ENCODE peak calls at places on chromosome 12, in five cellular contexts. C, T, A, N and G are unnamed samples.
A peak's percentile ranks its signal among the peaks of the same experiment; 100 is the strongest.

GRCh38 chr12:106984588-106985137 is 2.3 kb downstream of the MTERF2 start:
- DNase-seq in C (no peak), T (no peak), A (no peak), N (no peak), G (no peak)

GRCh38 chr12:52278931-52279682 is 4.7 kb downstream of the KRT86 start:
- DNase-seq in T (peak; percentile 80), A (peak; percentile 87), C (peak; percentile 74), N (no peak), G (peak; percentile 84)

GRCh38 chr12:58765653-58766554 is 154.4 kb downstream of the LRIG3 start:
- DNase-seq in A (no peak), T (no peak), C (no peak), N (no peak), G (no peak)

GRCh38 chr12:12327802-12328201 is 22.2 kb downstream of the MANSC1 start:
- DNase-seq in C (no peak), T (no peak), N (no peak), A (peak; percentile 55), G (no peak)

GRCh38 chr12:103373088-103373523 is 122.7 kb downstream of the C12orf42 start:
- DNase-seq in T (no peak), A (no peak), N (no peak), C (no peak), G (no peak)

GRCh38 chr12:49358548-49359141 is 8.6 kb upstream of the SPATS2 start:
- DNase-seq in T (no peak), C (no peak), N (no peak), A (peak; percentile 80), G (no peak)

GRCh38 chr12:131091976-131092691 is 138.4 kb downstream of the ADGRD1 start:
- DNase-seq in A (no peak), C (no peak), N (no peak), T (peak; percentile 37), G (no peak)

GRCh38 chr12:105083551-105084105 is 630 bp downstream of the ALDH1L2 start:
- DNase-seq in C (peak; percentile 68), T (no peak), N (no peak), A (peak; percentile 36), G (peak; percentile 47)

GRCh38 chr12:68772714-68773113 is 26.7 kb downstream of the SLC35E3 start:
- DNase-seq in N (no peak), C (no peak), T (no peak), A (no peak), G (no peak)

GRCh38 chr12:18224745-18225144 is 36.6 kb upstream of the PIK3C2G start:
- DNase-seq in C (no peak), T (no peak), N (no peak), A (peak; percentile 7), G (no peak)

GRCh38 chr12:93126069-93126474 is 197.0 kb upstream of the EEA1 start:
- DNase-seq in C (no peak), A (no peak), T (no peak), N (no peak), G (no peak)

GRCh38 chr12:124909831-124910560 is 4.5 kb downstream of the UBC start:
- DNase-seq in C (no peak), A (no peak), T (no peak), N (no peak), G (no peak)

GRCh38 chr12:40622246-40622838 is 69.9 kb upstream of the CNTN1 start:
- DNase-seq in A (peak; percentile 35), T (no peak), N (no peak), C (no peak), G (peak; percentile 75)

GRCh38 chr12:8819676-8819980 is 2.8 kb upstream of the A2ML1 start:
- DNase-seq in N (no peak), C (no peak), A (no peak), T (no peak), G (no peak)

GRCh38 chr12:129036135-129036534 is 182.9 kb downstream of the GLT1D1 start:
- DNase-seq in N (no peak), C (no peak), A (no peak), T (no peak), G (no peak)

GRCh38 chr12:103742349-103742784 is 98.7 kb downstream of the NT5DC3 start:
- DNase-seq in T (no peak), C (no peak), N (no peak), A (no peak), G (no peak)

GRCh38 chr12:75894965-75895754 is 136.4 kb downstream of the PHLDA1 start:
- DNase-seq in N (no peak), T (no peak), A (no peak), C (no peak), G (no peak)

GRCh38 chr12:58171914-58172313 is 230.5 kb downstream of the ATP23 start:
- DNase-seq in T (no peak), C (no peak), N (no peak), A (no peak), G (peak; percentile 59)

GRCh38 chr12:89084751-89085150 is 267.6 kb downstream of the DUSP6 start:
- DNase-seq in C (no peak), T (no peak), A (no peak), N (no peak), G (no peak)

GRCh38 chr12:49296034-49296835 is 1.3 kb downstream of the PRPH start:
- DNase-seq in A (peak; percentile 88), C (no peak), T (no peak), N (no peak), G (peak; percentile 40)

GRCh38 chr12:109476807-109477184 is 304 bp downstream of the KCTD10 start:
- DNase-seq in T (no peak), A (no peak), N (no peak), C (no peak), G (no peak)

DNA sequence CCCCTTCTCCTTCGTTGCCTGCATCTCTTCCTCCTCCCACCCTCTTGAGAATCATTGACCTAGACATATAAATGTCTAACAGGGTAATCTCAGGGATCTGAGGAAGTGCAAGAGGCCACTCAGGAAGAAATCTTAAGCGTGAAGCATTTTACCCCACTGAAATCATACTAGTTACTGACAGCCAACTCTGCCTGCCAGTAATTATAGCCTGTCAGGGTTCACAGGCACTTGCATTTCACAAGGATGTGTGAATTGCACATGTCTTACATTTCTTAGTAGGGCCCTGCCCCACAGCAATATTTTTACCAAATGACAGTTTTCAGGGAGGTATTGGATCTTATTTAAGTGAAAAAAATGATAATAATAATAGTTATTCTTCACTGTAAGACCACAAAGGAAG is 127.2 kb downstream of the SLC15A5 start:
- DNase-seq in T (no peak), A (no peak), C (no peak), N (no peak), G (no peak)
- H3K27ac ChIP-seq in T (no peak overlapping the region), A (no peak overlapping the region), C (no peak overlapping the region), N (no peak overlapping the region), G (no peak overlapping the region)

GRCh38 chr12:119672194-119672593 is 4.3 kb downstream of the PRKAB1 start:
- DNase-seq in N (no peak), A (no peak), C (no peak), T (no peak), G (no peak)

GRCh38 chr12:119671070-119671469 is 3.1 kb downstream of the PRKAB1 start:
- DNase-seq in T (no peak), C (no peak), A (no peak), N (no peak), G (no peak)

GRCh38 chr12:119676022-119676421 is 8.1 kb downstream of the PRKAB1 start:
- DNase-seq in N (no peak), C (no peak), T (no peak), A (no peak), G (no peak)

GRCh38 chr12:119674560-119674959 is 6.6 kb downstream of the PRKAB1 start:
- DNase-seq in C (no peak), T (no peak), N (no peak), A (no peak), G (no peak)

GRCh38 chr12:119673634-119674033 is 5.7 kb downstream of the PRKAB1 start:
- DNase-seq in C (peak; percentile 63), N (no peak), A (no peak), T (no peak), G (peak; percentile 58)
- TF ChIP-seq POLR2A in C (no peak), N (no peak), A (no peak), T (no peak), G (no peak)

DNA sequence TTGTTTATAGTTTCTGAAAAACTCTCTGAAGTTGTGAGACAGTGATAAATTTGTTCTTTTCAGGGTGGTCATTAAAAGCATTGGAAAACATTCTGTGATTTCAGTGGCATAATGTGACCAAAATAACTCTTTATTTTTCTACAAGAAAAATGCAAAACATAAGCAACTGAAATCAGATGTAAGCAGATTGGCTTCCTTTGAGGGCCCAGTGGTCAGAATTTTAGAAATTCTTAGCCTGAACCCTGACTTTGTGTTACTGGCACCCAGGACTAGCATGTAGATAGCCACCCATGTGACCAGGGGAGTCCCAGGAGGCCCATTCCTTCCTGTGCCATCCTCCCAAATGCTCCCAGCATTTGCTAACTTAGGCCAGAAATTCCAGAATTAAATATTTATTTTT is 145.6 kb upstream of the SLC38A2 start:
- DNase-seq in A (no peak), N (no peak), T (no peak), C (no peak), G (no peak)
- H3K27ac ChIP-seq in A (no peak overlapping the region), N (peak overlapping the region; percentile 72), T (peak overlapping the region; percentile 8), C (no peak overlapping the region), G (no peak overlapping the region)

GRCh38 chr12:56230449-56231183 is 765 bp downstream of the SLC39A5 start:
- DNase-seq in A (no peak), N (no peak), C (no peak), T (no peak), G (no peak)
- TF ChIP-seq POLR2A in A (no peak), N (no peak), C (no peak), T (no peak), G (no peak)

DNA sequence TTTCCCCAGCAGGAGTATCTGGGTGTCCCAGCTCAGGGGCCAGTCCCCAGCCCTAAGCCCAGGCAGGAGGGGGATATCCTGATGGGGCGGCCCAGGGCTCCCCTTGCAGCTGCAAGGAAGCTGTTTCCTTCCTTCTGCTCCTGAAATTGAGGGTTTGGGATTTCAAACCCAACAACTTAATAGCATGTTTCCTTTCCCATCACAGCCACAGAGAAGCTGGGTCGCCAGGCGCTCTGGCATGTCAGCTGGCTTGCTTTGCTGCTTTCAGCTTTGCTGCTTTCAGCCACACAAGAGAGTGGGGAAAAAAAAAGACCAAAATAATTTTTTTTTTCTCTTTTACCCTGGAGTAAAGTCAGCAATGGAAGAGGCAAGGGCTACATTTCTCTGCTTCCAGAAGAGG is 30.0 kb downstream of the HVCN1 start:
- DNase-seq in A (no peak), C (no peak), T (no peak), N (no peak), G (no peak)
- H3K27ac ChIP-seq in A (no peak overlapping the region), C (no peak overlapping the region), T (no peak overlapping the region), N (no peak overlapping the region), G (no peak overlapping the region)

DNA sequence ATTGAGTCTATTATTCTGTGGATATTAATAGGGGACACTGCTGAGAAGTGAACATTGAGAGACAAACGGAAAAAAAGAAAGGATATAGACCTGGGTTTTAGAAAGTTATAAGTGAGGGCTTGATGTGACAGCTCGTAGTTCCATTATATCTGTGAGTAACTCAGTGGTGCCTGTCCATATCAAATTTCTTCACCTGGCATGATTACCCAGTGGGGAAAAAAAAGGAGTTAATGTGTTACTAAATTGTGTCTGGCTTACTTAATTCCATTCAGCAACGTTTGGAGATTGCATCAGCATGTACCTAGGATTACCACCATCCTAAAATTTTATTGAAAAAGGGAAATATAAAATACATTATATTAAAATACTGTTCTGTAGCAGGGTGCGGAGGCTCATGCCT is 1249.9 kb downstream of the SLC16A7 start:
- DNase-seq in C (no peak), A (no peak), N (no peak), T (no peak), G (no peak)
- TF ChIP-seq POLR2A in C (no peak), A (no peak), N (no peak), T (no peak), G (no peak)